ENCODE peak calls at places on chromosomes 6 and 20, in nine cellular contexts. R is AG09309, I is stomach, Q is GM10248, L is BE2C, W is BJ, J is fibroblast of the aortic adventitia, Z is lower leg skin, V is omental fat pad. Y is an unnamed sample.

GRCh38 chr6:32046450-32047083 is 8.4 kb downstream of the CYP21A2 start:
- DNase-seq in R (no peak), I (no peak), Q (no peak), L (peak; percentile 46), W (no peak), J (peak; percentile 22), Z (no peak), V (no peak), Y (no peak)

GRCh38 chr20:41425180-41425884 is 58.7 kb upstream of the EMILIN3 start:
- DNase-seq in R (no peak), I (no peak), Q (no peak), L (no peak), W (no peak), J (no peak), Z (no peak), V (no peak), Y (no peak)

GRCh38 chr6:139449611-139450000 is 75.2 kb upstream of the CITED2 start:
- DNase-seq in R (no peak), I (no peak), Q (no peak), L (no peak), W (no peak), J (peak; percentile 63), Z (no peak), V (no peak), Y (no peak)

GRCh38 chr6:116847234-116847633 is 18.4 kb upstream of the GPRC6A start:
- DNase-seq in R (peak; percentile 8), I (no peak), Q (peak; percentile 5), L (no peak), W (no peak), J (peak; percentile 54), Z (no peak), V (no peak), Y (no peak)

GRCh38 chr6:6771224-6771915 is 182.8 kb downstream of the LY86 start:
- DNase-seq in R (no peak), I (no peak), Q (no peak), L (no peak), W (no peak), J (no peak), Z (no peak), V (no peak), Y (no peak)

GRCh38 chr20:57240850-57241429 is 25.5 kb downstream of the BMP7 start:
- DNase-seq in R (no peak), I (no peak), Q (no peak), L (no peak), W (no peak), J (no peak), Z (no peak), V (no peak), Y (no peak)

GRCh38 chr20:4459081-4459480 is 262.6 kb upstream of the PRND start:
- DNase-seq in R (no peak), I (no peak), Q (no peak), L (no peak), W (no peak), J (no peak), Z (no peak), V (no peak), Y (no peak)

GRCh38 chr6:112833546-112834215 is 486.6 kb downstream of the RFPL4B start:
- DNase-seq in R (no peak), I (no peak), Q (no peak), L (no peak), W (no peak), J (peak; percentile 36), Z (no peak), V (no peak), Y (no peak)

GRCh38 chr6:163214259-163214658 is 200.3 kb upstream of the QKI start:
- DNase-seq in R (no peak), I (no peak), Q (no peak), L (no peak), W (no peak), J (no peak), Z (no peak), V (no peak), Y (no peak)

GRCh38 chr20:50203951-50204937 is 13.6 kb downstream of the CEBPB start:
- DNase-seq in R (no peak), I (no peak), Q (no peak), L (no peak), W (no peak), J (no peak), Z (no peak), V (no peak), Y (no peak)

GRCh38 chr20:63931735-63932134 is 24.5 kb downstream of the UCKL1 start:
- DNase-seq in R (no peak), I (no peak), Q (no peak), L (no peak), W (no peak), J (no peak), Z (no peak), V (no peak), Y (no peak)

GRCh38 chr20:63932606-63933160 is 23.5 kb downstream of the UCKL1 start:
- DNase-seq in R (no peak), I (no peak), Q (no peak), L (no peak), W (no peak), J (no peak), Z (no peak), V (no peak), Y (no peak)

GRCh38 chr20:63935447-63935846 is 20.8 kb downstream of the UCKL1 start:
- DNase-seq in R (no peak), I (no peak), Q (no peak), L (no peak), W (no peak), J (no peak), Z (no peak), V (no peak), Y (no peak)

GRCh38 chr20:63933646-63934045 is 22.6 kb downstream of the UCKL1 start:
- DNase-seq in R (no peak), I (no peak), Q (no peak), L (no peak), W (no peak), J (no peak), Z (no peak), V (no peak), Y (no peak)

DNA sequence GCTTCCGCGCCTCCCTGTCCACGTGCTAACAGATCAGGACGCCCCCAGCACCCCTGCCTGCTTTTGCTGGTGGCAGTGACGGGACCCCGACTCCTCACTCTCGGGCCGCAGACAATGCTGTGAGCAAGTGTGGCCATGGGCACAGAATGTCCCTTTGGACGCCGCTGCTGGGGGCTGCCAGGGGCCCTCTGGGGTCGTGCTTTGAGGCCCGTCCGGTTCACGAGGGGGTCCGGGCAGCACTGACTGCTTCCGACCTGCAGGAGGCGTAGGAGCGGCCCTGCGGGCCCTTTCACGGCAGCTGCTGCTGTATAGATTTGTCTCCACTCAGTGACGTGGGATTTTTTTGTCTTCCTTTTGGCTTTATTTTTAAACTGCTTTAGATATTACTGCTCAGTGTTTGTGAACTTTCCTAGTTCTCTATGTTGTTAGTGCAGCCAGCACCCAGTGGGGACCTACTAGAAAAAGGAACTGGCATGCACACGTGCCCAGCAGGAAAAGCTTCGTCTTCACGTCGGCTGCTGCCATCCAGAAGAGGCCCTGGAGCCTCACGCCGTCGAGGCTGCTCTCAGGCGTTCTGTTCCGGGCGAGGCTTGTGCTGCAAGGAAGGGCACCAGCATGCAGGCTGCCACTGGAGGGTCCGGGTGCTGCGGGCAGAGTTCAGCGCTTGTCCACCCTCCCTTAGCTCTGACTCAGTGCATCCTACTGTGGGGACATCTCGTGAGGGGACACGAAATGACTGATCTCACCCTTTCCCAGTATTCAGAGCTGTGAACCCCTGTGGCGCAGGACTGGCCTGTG is 21.7 kb downstream of the UCKL1 start:
- DNase-seq in R (no peak), I (no peak), Q (no peak), L (no peak), W (no peak), J (no peak), Z (no peak), V (no peak), Y (no peak)
- TF ChIP-seq CTCF in R (peak; percentile 25), I (no peak), Q (no peak), L (peak; percentile 61), W (peak; percentile 34), J (peak; percentile 33), Z (no peak), V (no peak), Y (peak; percentile 69)

GRCh38 chr6:96086745-96087144 is 71.0 kb downstream of the FUT9 start:
- DNase-seq in R (no peak), I (no peak), Q (no peak), L (no peak), W (no peak), J (no peak), Z (no peak), V (no peak), Y (no peak)

GRCh38 chr6:96089173-96089572 is 73.4 kb downstream of the FUT9 start:
- DNase-seq in R (no peak), I (peak; percentile 36), Q (no peak), L (no peak), W (no peak), J (no peak), Z (no peak), V (no peak), Y (no peak)
- TF ChIP-seq CTCF in R (no peak), I (no peak), Q (peak; percentile 33), L (peak; percentile 34), W (no peak), J (no peak), Z (no peak), V (no peak), Y (peak; percentile 65)

GRCh38 chr20:43191946-43192847 is 2.5 kb upstream of the PTPRT start:
- DNase-seq in R (no peak), I (no peak), Q (peak; percentile 45), L (peak; percentile 50), W (no peak), J (no peak), Z (no peak), V (no peak), Y (no peak)
- TF ChIP-seq CTCF in R (peak; percentile 57), I (peak; percentile 17), Q (peak; percentile 60), L (peak; percentile 66), W (peak; percentile 48), J (peak; percentile 23), Z (no peak), V (no peak), Y (peak; percentile 72)

DNA sequence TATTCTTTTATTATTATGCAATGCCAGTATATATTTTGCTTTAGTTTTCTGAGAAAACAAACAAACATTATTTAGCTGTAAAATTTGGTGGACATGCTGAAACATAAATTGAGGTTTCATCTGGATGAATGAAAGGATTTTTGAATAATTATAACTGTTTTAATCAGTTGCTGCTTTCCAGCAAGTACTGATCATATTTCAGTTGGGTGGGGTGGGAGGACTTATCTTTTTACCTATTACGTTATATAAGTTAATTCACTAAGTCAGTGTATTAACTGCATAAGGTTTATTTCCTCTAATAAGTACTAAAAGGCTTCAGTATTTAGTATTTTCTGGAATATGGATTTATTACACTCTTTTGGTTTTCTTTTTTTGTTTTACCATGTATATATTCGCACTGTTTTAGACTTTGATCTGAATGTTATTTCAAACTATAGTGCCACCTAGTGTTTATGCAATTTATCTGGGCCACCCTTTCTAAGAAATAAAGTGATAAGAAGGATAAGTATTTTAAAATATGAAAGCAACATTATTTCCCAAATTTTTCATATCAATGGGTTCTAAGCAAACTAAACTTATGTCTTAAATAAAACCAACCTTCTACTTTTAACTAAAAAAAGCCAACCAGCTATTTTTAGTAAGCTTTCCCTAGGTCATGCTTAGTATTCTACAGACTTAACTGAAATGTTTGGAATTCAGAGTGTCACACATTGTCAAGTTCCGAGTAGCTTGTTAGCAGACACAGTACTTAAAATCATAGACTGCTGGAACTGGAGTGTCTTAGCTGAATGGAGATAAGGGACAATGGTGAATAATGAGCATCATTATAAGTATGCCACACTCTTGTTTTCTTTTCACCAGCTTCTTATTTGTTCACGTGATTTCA is 105.4 kb upstream of the MCHR2 start:
- DNase-seq in R (no peak), I (no peak), Q (peak; percentile 22), L (no peak), W (no peak), J (peak; percentile 62), Z (no peak), V (no peak), Y (no peak)
- TF ChIP-seq CTCF in R (peak; percentile 44), I (no peak), Q (peak; percentile 45), L (peak; percentile 38), W (peak; percentile 42), J (peak; percentile 55), Z (no peak), V (no peak), Y (peak; percentile 82)

GRCh38 chr20:33686008-33686983 is at the start of gene E2F1:
- DNase-seq in R (no peak), I (peak; percentile 98), Q (peak; percentile 99), L (peak; percentile 99), W (peak; percentile 52), J (peak; percentile 75), Z (peak; percentile 99), V (peak; percentile 81), Y (peak; percentile 100)
- TF ChIP-seq CTCF in R (peak; percentile 28), I (peak; percentile 11), Q (peak; percentile 2), L (peak; percentile 12), W (peak; percentile 40), J (peak; percentile 39), Z (no peak), V (no peak), Y (peak; percentile 64)

Y was measured in type B pancreatic cell.